ENCODE peak calls at places on chromosomes 4 and X, in ten cellular contexts. One of them, this sample, is unnamed.

GRCh38 chr4:118994030-118994429 is 105.4 kb downstream of the SYNPO2 start:
- DNase-seq in lower leg skin: no peak
- DNase-seq in testis: no peak
- DNase-seq in HepG2: no peak
- DNase-seq in tibial nerve: no peak
- DNase-seq in IMR-90: peak; percentile 97
- DNase-seq in esophagus squamous epithelium: no peak
- DNase-seq in endothelial cell of umbilical vein: no peak
- DNase-seq in ovary: peak; percentile 67
- DNase-seq in body of pancreas: no peak
- DNase-seq in this sample: no peak

GRCh38 chrX:71492086-71493065 is 40.5 kb upstream of the OGT start:
- DNase-seq in lower leg skin: peak; percentile 25
- DNase-seq in testis: peak; percentile 25
- DNase-seq in HepG2: no peak
- DNase-seq in tibial nerve: peak; percentile 16
- DNase-seq in IMR-90: peak; percentile 26
- DNase-seq in esophagus squamous epithelium: no peak
- DNase-seq in endothelial cell of umbilical vein: peak; percentile 40
- DNase-seq in ovary: peak; percentile 16
- DNase-seq in body of pancreas: peak; percentile 38
- DNase-seq in this sample: no peak

GRCh38 chr4:133402616-133403015 is 253.5 kb downstream of the PCDH10 start:
- DNase-seq in lower leg skin: no peak
- DNase-seq in testis: no peak
- DNase-seq in HepG2: no peak
- DNase-seq in tibial nerve: no peak
- DNase-seq in IMR-90: no peak
- DNase-seq in esophagus squamous epithelium: no peak
- DNase-seq in endothelial cell of umbilical vein: no peak
- DNase-seq in ovary: no peak
- DNase-seq in body of pancreas: no peak
- DNase-seq in this sample: no peak

GRCh38 chr4:147340547-147341225 is 140.2 kb upstream of the EDNRA start:
- DNase-seq in lower leg skin: no peak
- DNase-seq in testis: no peak
- DNase-seq in HepG2: no peak
- DNase-seq in tibial nerve: no peak
- DNase-seq in IMR-90: peak; percentile 65
- DNase-seq in esophagus squamous epithelium: no peak
- DNase-seq in endothelial cell of umbilical vein: peak; percentile 43
- DNase-seq in ovary: no peak
- DNase-seq in body of pancreas: no peak
- DNase-seq in this sample: peak; percentile 78

GRCh38 chr4:2469192-2469984 is 482 bp downstream of the RNF4 start:
- DNase-seq in lower leg skin: peak; percentile 23
- DNase-seq in testis: peak; percentile 67
- DNase-seq in HepG2: no peak
- DNase-seq in tibial nerve: no peak
- DNase-seq in IMR-90: peak; percentile 25
- DNase-seq in esophagus squamous epithelium: peak; percentile 13
- DNase-seq in endothelial cell of umbilical vein: no peak
- DNase-seq in ovary: no peak
- DNase-seq in body of pancreas: peak; percentile 50
- DNase-seq in this sample: no peak

GRCh38 chr4:71259305-71259704 is 79.5 kb upstream of the SLC4A4 start:
- DNase-seq in lower leg skin: no peak
- DNase-seq in testis: no peak
- DNase-seq in HepG2: no peak
- DNase-seq in tibial nerve: no peak
- DNase-seq in IMR-90: no peak
- DNase-seq in esophagus squamous epithelium: no peak
- DNase-seq in endothelial cell of umbilical vein: no peak
- DNase-seq in ovary: no peak
- DNase-seq in body of pancreas: no peak
- DNase-seq in this sample: no peak

GRCh38 chr4:152591361-152591760 is 55.5 kb upstream of the FBXW7 start:
- DNase-seq in lower leg skin: peak; percentile 48
- DNase-seq in testis: peak; percentile 49
- DNase-seq in HepG2: no peak
- DNase-seq in tibial nerve: peak; percentile 25
- DNase-seq in IMR-90: peak; percentile 11
- DNase-seq in esophagus squamous epithelium: no peak
- DNase-seq in endothelial cell of umbilical vein: peak; percentile 19
- DNase-seq in ovary: peak; percentile 14
- DNase-seq in body of pancreas: peak; percentile 54
- DNase-seq in this sample: no peak

GRCh38 chrX:85993539-85994197 is 53.7 kb downstream of the CHM start:
- DNase-seq in lower leg skin: no peak
- DNase-seq in testis: no peak
- DNase-seq in HepG2: no peak
- DNase-seq in tibial nerve: no peak
- DNase-seq in IMR-90: peak; percentile 27
- DNase-seq in esophagus squamous epithelium: no peak
- DNase-seq in endothelial cell of umbilical vein: peak; percentile 1
- DNase-seq in ovary: no peak
- DNase-seq in body of pancreas: no peak
- DNase-seq in this sample: no peak

GRCh38 chrX:9785252-9785943 is 831 bp upstream of the SHROOM2 start:
- DNase-seq in lower leg skin: no peak
- DNase-seq in testis: no peak
- DNase-seq in HepG2: no peak
- DNase-seq in tibial nerve: no peak
- DNase-seq in IMR-90: no peak
- DNase-seq in esophagus squamous epithelium: no peak
- DNase-seq in endothelial cell of umbilical vein: no peak
- DNase-seq in ovary: no peak
- DNase-seq in body of pancreas: no peak
- DNase-seq in this sample: no peak

GRCh38 chr4:27318740-27319139 is 458.1 kb downstream of the STIM2 start:
- DNase-seq in lower leg skin: no peak
- DNase-seq in testis: peak; percentile 51
- DNase-seq in HepG2: peak; percentile 22
- DNase-seq in tibial nerve: no peak
- DNase-seq in IMR-90: peak; percentile 17
- DNase-seq in esophagus squamous epithelium: no peak
- DNase-seq in endothelial cell of umbilical vein: no peak
- DNase-seq in ovary: no peak
- DNase-seq in body of pancreas: peak; percentile 44
- DNase-seq in this sample: peak; percentile 35

GRCh38 chr4:47913328-47913727 is 1.1 kb downstream of the NFXL1 start:
- DNase-seq in lower leg skin: no peak
- DNase-seq in testis: no peak
- DNase-seq in HepG2: peak; percentile 3
- DNase-seq in tibial nerve: no peak
- DNase-seq in IMR-90: peak; percentile 34
- DNase-seq in esophagus squamous epithelium: no peak
- DNase-seq in endothelial cell of umbilical vein: peak; percentile 13
- DNase-seq in ovary: no peak
- DNase-seq in body of pancreas: peak; percentile 13
- DNase-seq in this sample: no peak

GRCh38 chr4:47913858-47914218 is 545 bp downstream of the NFXL1 start:
- DNase-seq in lower leg skin: no peak
- DNase-seq in testis: peak; percentile 45
- DNase-seq in HepG2: peak; percentile 13
- DNase-seq in tibial nerve: no peak
- DNase-seq in IMR-90: no peak
- DNase-seq in esophagus squamous epithelium: no peak
- DNase-seq in endothelial cell of umbilical vein: no peak
- DNase-seq in ovary: peak; percentile 34
- DNase-seq in body of pancreas: peak; percentile 45
- DNase-seq in this sample: no peak

GRCh38 chr4:47915378-47915777 is 995 bp upstream of the NFXL1 start:
- DNase-seq in lower leg skin: no peak
- DNase-seq in testis: no peak
- DNase-seq in HepG2: no peak
- DNase-seq in tibial nerve: no peak
- DNase-seq in IMR-90: no peak
- DNase-seq in esophagus squamous epithelium: no peak
- DNase-seq in endothelial cell of umbilical vein: peak; percentile 6
- DNase-seq in ovary: no peak
- DNase-seq in body of pancreas: no peak
- DNase-seq in this sample: no peak

GRCh38 chr4:47914926-47915237 is 499 bp upstream of the NFXL1 start:
- DNase-seq in lower leg skin: no peak
- DNase-seq in testis: no peak
- DNase-seq in HepG2: no peak
- DNase-seq in tibial nerve: no peak
- DNase-seq in IMR-90: no peak
- DNase-seq in esophagus squamous epithelium: no peak
- DNase-seq in endothelial cell of umbilical vein: no peak
- DNase-seq in ovary: no peak
- DNase-seq in body of pancreas: no peak
- DNase-seq in this sample: no peak

GRCh38 chr4:47914219-47914925 is at the start of gene NFXL1:
- DNase-seq in lower leg skin: peak; percentile 98
- DNase-seq in testis: peak; percentile 98
- DNase-seq in HepG2: peak; percentile 95
- DNase-seq in tibial nerve: peak; percentile 95
- DNase-seq in IMR-90: peak; percentile 96
- DNase-seq in esophagus squamous epithelium: peak; percentile 96
- DNase-seq in endothelial cell of umbilical vein: peak; percentile 97
- DNase-seq in ovary: peak; percentile 96
- DNase-seq in body of pancreas: peak; percentile 99
- DNase-seq in this sample: peak; percentile 92
- TF ChIP-seq POLR2A in lower leg skin: no peak
- TF ChIP-seq POLR2A in testis: no peak
- TF ChIP-seq POLR2A in HepG2: peak; percentile 98
- TF ChIP-seq POLR2A in tibial nerve: peak; percentile 71
- TF ChIP-seq POLR2A in IMR-90: peak; percentile 85
- TF ChIP-seq POLR2A in esophagus squamous epithelium: peak; percentile 82
- TF ChIP-seq POLR2A in endothelial cell of umbilical vein: peak; percentile 93
- TF ChIP-seq POLR2A in ovary: peak; percentile 70
- TF ChIP-seq POLR2A in body of pancreas: peak; percentile 98
- TF ChIP-seq POLR2A in this sample: peak; percentile 90

GRCh38 chrX:1659664-1660461 is 45.0 kb downstream of the ASMT start:
- DNase-seq in lower leg skin: no peak
- DNase-seq in testis: no peak
- DNase-seq in HepG2: no peak
- DNase-seq in tibial nerve: no peak
- DNase-seq in IMR-90: no peak
- DNase-seq in esophagus squamous epithelium: no peak
- DNase-seq in endothelial cell of umbilical vein: no peak
- DNase-seq in ovary: no peak
- DNase-seq in body of pancreas: no peak
- DNase-seq in this sample: no peak

GRCh38 chrX:1657367-1658082 is 42.7 kb downstream of the ASMT start:
- DNase-seq in lower leg skin: no peak
- DNase-seq in testis: peak; percentile 22
- DNase-seq in HepG2: no peak
- DNase-seq in tibial nerve: no peak
- DNase-seq in IMR-90: no peak
- DNase-seq in esophagus squamous epithelium: no peak
- DNase-seq in endothelial cell of umbilical vein: peak; percentile 77
- DNase-seq in ovary: no peak
- DNase-seq in body of pancreas: peak; percentile 2
- DNase-seq in this sample: no peak

GRCh38 chrX:1661922-1662221 is 47.0 kb downstream of the ASMT start:
- DNase-seq in lower leg skin: no peak
- DNase-seq in testis: no peak
- DNase-seq in HepG2: no peak
- DNase-seq in tibial nerve: no peak
- DNase-seq in IMR-90: no peak
- DNase-seq in esophagus squamous epithelium: no peak
- DNase-seq in endothelial cell of umbilical vein: no peak
- DNase-seq in ovary: no peak
- DNase-seq in body of pancreas: no peak
- DNase-seq in this sample: no peak

GRCh38 chrX:1658083-1658463 is 43.2 kb downstream of the ASMT start:
- DNase-seq in lower leg skin: no peak
- DNase-seq in testis: no peak
- DNase-seq in HepG2: no peak
- DNase-seq in tibial nerve: no peak
- DNase-seq in IMR-90: no peak
- DNase-seq in esophagus squamous epithelium: no peak
- DNase-seq in endothelial cell of umbilical vein: no peak
- DNase-seq in ovary: no peak
- DNase-seq in body of pancreas: no peak
- DNase-seq in this sample: no peak

GRCh38 chrX:1661048-1661921 is 46.4 kb downstream of the ASMT start:
- DNase-seq in lower leg skin: no peak
- DNase-seq in testis: peak; percentile 93
- DNase-seq in HepG2: peak; percentile 13
- DNase-seq in tibial nerve: no peak
- DNase-seq in IMR-90: no peak
- DNase-seq in esophagus squamous epithelium: peak; percentile 33
- DNase-seq in endothelial cell of umbilical vein: no peak
- DNase-seq in ovary: no peak
- DNase-seq in body of pancreas: peak; percentile 72
- DNase-seq in this sample: peak; percentile 60
- H3K4me3 ChIP-seq in lower leg skin: no peak overlapping the region
- H3K4me3 ChIP-seq in testis: peak overlapping the region; percentile 15
- H3K4me3 ChIP-seq in HepG2: no peak overlapping the region
- H3K4me3 ChIP-seq in tibial nerve: no peak overlapping the region
- H3K4me3 ChIP-seq in IMR-90: no peak overlapping the region
- H3K4me3 ChIP-seq in esophagus squamous epithelium: no peak overlapping the region
- H3K4me3 ChIP-seq in endothelial cell of umbilical vein: no peak overlapping the region
- H3K4me3 ChIP-seq in ovary: no peak overlapping the region
- H3K4me3 ChIP-seq in body of pancreas: no peak overlapping the region
- H3K4me3 ChIP-seq in this sample: no peak overlapping the region

GRCh38 chr4:79863333-79863732 is 209.7 kb downstream of the ANTXR2 start:
- DNase-seq in lower leg skin: no peak
- DNase-seq in testis: no peak
- DNase-seq in HepG2: no peak
- DNase-seq in tibial nerve: no peak
- DNase-seq in IMR-90: no peak
- DNase-seq in esophagus squamous epithelium: no peak
- DNase-seq in endothelial cell of umbilical vein: no peak
- DNase-seq in ovary: no peak
- DNase-seq in body of pancreas: no peak
- DNase-seq in this sample: no peak
- TF ChIP-seq POLR2A in lower leg skin: no peak
- TF ChIP-seq POLR2A in testis: no peak
- TF ChIP-seq POLR2A in HepG2: no peak
- TF ChIP-seq POLR2A in tibial nerve: no peak
- TF ChIP-seq POLR2A in IMR-90: no peak
- TF ChIP-seq POLR2A in esophagus squamous epithelium: no peak
- TF ChIP-seq POLR2A in endothelial cell of umbilical vein: no peak
- TF ChIP-seq POLR2A in ovary: no peak
- TF ChIP-seq POLR2A in body of pancreas: no peak
- TF ChIP-seq POLR2A in this sample: no peak

DNA sequence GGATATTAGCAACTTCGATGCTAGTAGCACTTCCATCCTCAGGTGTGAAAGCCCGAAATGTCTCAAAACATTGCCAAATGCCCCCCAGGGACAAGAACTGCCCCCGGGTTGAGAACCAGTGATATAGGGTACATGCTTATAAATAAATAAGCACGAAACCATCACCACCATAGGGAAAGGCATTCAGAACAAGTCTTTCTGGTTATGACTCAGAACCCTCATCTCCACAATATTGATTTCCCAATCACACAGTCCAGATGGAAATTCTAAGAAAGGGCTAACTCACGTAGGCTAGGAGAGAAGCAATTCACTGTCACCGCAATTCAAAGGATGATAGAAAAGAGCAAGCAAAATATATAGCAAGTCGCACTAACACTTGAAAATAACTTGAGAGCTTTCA is 84.8 kb downstream of the ANOS1 start:
- DNase-seq in lower leg skin: no peak
- DNase-seq in testis: no peak
- DNase-seq in HepG2: no peak
- DNase-seq in tibial nerve: no peak
- DNase-seq in IMR-90: no peak
- DNase-seq in esophagus squamous epithelium: no peak
- DNase-seq in endothelial cell of umbilical vein: no peak
- DNase-seq in ovary: no peak
- DNase-seq in body of pancreas: no peak
- DNase-seq in this sample: no peak
- H3K4me3 ChIP-seq in lower leg skin: no peak overlapping the region
- H3K4me3 ChIP-seq in testis: no peak overlapping the region
- H3K4me3 ChIP-seq in HepG2: no peak overlapping the region
- H3K4me3 ChIP-seq in tibial nerve: no peak overlapping the region
- H3K4me3 ChIP-seq in IMR-90: no peak overlapping the region
- H3K4me3 ChIP-seq in esophagus squamous epithelium: no peak overlapping the region
- H3K4me3 ChIP-seq in endothelial cell of umbilical vein: no peak overlapping the region
- H3K4me3 ChIP-seq in ovary: no peak overlapping the region
- H3K4me3 ChIP-seq in body of pancreas: no peak overlapping the region
- H3K4me3 ChIP-seq in this sample: no peak overlapping the region

This sample was measured in HCT116.